ENCODE peak calls at places on chromosomes 12 and 14, in six cellular contexts. H is H1, D is GM12891, R is HepG2, W is K562, Z is GM12878. X is an unnamed sample.

GRCh38 chr12:47808574-47809380 is 10.9 kb downstream of the HDAC7 start:
- DNase-seq in W (peak), D (no peak), H (no peak), R (no peak), Z (no peak), X (no peak)

GRCh38 chr14:28361486-28361885 is 405.1 kb upstream of the FOXG1 start:
- DNase-seq in D (no peak), R (no peak), W (no peak), H (no peak), Z (no peak), X (no peak)

GRCh38 chr12:83664650-83665049 is 977.9 kb downstream of the TMTC2 start:
- DNase-seq in W (no peak), R (no peak), H (no peak), D (no peak), Z (no peak), X (no peak)

GRCh38 chr14:102039157-102039556 is 47.7 kb downstream of the HSP90AA1 start:
- DNase-seq in D (no peak), R (no peak), W (no peak), H (no peak), Z (no peak), X (no peak)

GRCh38 chr12:26642361-26642760 is 190.6 kb downstream of the ITPR2 start:
- DNase-seq in D (no peak), R (no peak), H (no peak), Z (no peak), W (no peak), X (no peak)

GRCh38 chr12:128644664-128645296 is 179.0 kb downstream of the SLC15A4 start:
- DNase-seq in D (peak), Z (no peak), W (peak), R (peak), H (peak), X (peak)

GRCh38 chr12:127280393-127281275 is 986.3 kb upstream of the TMEM132C start:
- DNase-seq in W (peak), D (peak), H (peak), Z (no peak), R (peak), X (peak)

GRCh38 chr14:33414041-33414440 is 475.4 kb downstream of the NPAS3 start:
- DNase-seq in D (no peak), W (peak), H (no peak), R (no peak), Z (peak), X (no peak)

GRCh38 chr12:110249716-110250225 is 31.3 kb upstream of the ATP2A2 start:
- DNase-seq in H (no peak), D (no peak), R (peak), Z (peak), W (no peak), X (no peak)

GRCh38 chr12:68447807-68448138 is 115.6 kb upstream of the MDM1 start:
- DNase-seq in Z (no peak), D (no peak), R (no peak), H (no peak), W (peak), X (no peak)

GRCh38 chr12:121494093-121494787 is 86.6 kb downstream of the KDM2B start:
- DNase-seq in H (peak), D (no peak), Z (no peak), W (peak), R (no peak), X (peak)

GRCh38 chr14:33469898-33470297 is 481.0 kb downstream of the EGLN3 start:
- DNase-seq in D (no peak), Z (no peak), W (no peak), H (no peak), R (no peak), X (no peak)

GRCh38 chr14:24143511-24143910 is 2.1 kb upstream of the EMC9 start:
- DNase-seq in R (no peak), W (no peak), D (no peak), Z (no peak), H (no peak), X (no peak)

GRCh38 chr12:27179399-27180214 is 64.5 kb upstream of the STK38L start:
- DNase-seq in Z (peak), R (peak), H (no peak), D (peak), W (no peak), X (no peak)

GRCh38 chr12:39199371-39199770 is 243.5 kb downstream of the KIF21A start:
- DNase-seq in D (no peak), W (no peak), H (no peak), R (no peak), Z (no peak), X (no peak)

GRCh38 chr14:81562818-81563217 is 29.2 kb upstream of the SEL1L start:
- DNase-seq in Z (no peak), W (no peak), D (no peak), R (no peak), H (no peak), X (no peak)

GRCh38 chr12:127562781-127563180 is 704.2 kb upstream of the TMEM132C start:
- DNase-seq in Z (no peak), H (no peak), R (no peak), W (no peak), D (no peak), X (no peak)

GRCh38 chr14:95500772-95501401 is 15.6 kb downstream of the SYNE3 start:
- DNase-seq in Z (no peak), W (no peak), H (no peak), R (no peak), D (no peak), X (no peak)

GRCh38 chr12:7125632-7126227 is 3.0 kb downstream of the RBP5 start:
- DNase-seq in R (no peak), H (no peak), Z (no peak), D (no peak), W (no peak), X (no peak)

GRCh38 chr14:74302160-74302628 is 540 bp downstream of the ABCD4 start:
- DNase-seq in H (no peak), D (peak), W (peak), R (peak), Z (peak), X (no peak)

GRCh38 chr14:106347291-106347778 is 821.0 kb downstream of the TMEM121 start:
- DNase-seq in D (no peak), Z (no peak), R (no peak), W (no peak), H (no peak), X (no peak)

GRCh38 chr12:107091989-107092641 is 1.2 kb downstream of the CRY1 start:
- DNase-seq in D (no peak), H (no peak), R (peak), W (peak), Z (peak), X (no peak)

GRCh38 chr14:63394856-63395255 is 76.1 kb upstream of the GPHB5 start:
- DNase-seq in R (no peak), H (no peak), W (no peak), Z (no peak), D (no peak), X (no peak)

GRCh38 chr12:34212651-34213050 is 190.4 kb downstream of the ALG10 start:
- DNase-seq in H (no peak), D (no peak), R (no peak), Z (no peak), W (no peak), X (no peak)

GRCh38 chr12:117579939-117580717 is 218.7 kb upstream of the NOS1 start:
- DNase-seq in W (no peak), R (no peak), H (no peak), D (no peak), Z (no peak), X (no peak)

GRCh38 chr12:25427328-25428249 is 125.5 kb downstream of the LMNTD1 start:
- DNase-seq in W (no peak), H (no peak), R (no peak), D (no peak), Z (no peak), X (no peak)

GRCh38 chr12:93722757-93723567 is 45.8 kb downstream of the CRADD start:
- DNase-seq in Z (no peak), H (no peak), W (no peak), D (no peak), R (no peak), X (no peak)

GRCh38 chr14:24426912-24427536 is 2.4 kb downstream of the CBLN3 start:
- DNase-seq in W (no peak), R (peak), H (no peak), Z (no peak), D (no peak), X (no peak)

GRCh38 chr12:57735952-57736742 is 2.4 kb downstream of the AGAP2 start:
- DNase-seq in H (no peak), R (peak), W (peak), D (no peak), Z (no peak), X (no peak)

GRCh38 chr14:92914087-92914656 is 8.8 kb upstream of the CHGA start:
- DNase-seq in D (no peak), Z (no peak), H (no peak), W (peak), R (peak), X (no peak)

GRCh38 chr12:14289596-14289995 is 75.9 kb upstream of the ATF7IP start:
- DNase-seq in H (no peak), D (no peak), R (no peak), Z (no peak), W (no peak), X (no peak)

GRCh38 chr12:28759334-28759733 is 389.7 kb upstream of the FAR2 start:
- DNase-seq in H (peak), W (no peak), R (peak), Z (no peak), D (no peak), X (no peak)

GRCh38 chr12:30988887-30989286 is 62.3 kb downstream of the TSPAN11 start:
- DNase-seq in R (no peak), D (no peak), W (no peak), H (no peak), Z (no peak), X (no peak)

GRCh38 chr12:95072900-95073697 is at the start of gene NR2C1:
- DNase-seq in H (peak), Z (peak), R (peak), D (peak), W (peak), X (peak)
- TF ChIP-seq POLR2A in H (no peak), Z (peak), R (peak), D (peak), W (peak), X (peak)

GRCh38 chr14:100981808-100982207 is 78.3 kb upstream of the RTL1 start:
- DNase-seq in R (no peak), W (no peak), H (no peak), Z (no peak), D (no peak), X (no peak)
- TF ChIP-seq TAF1 in R (no peak), W (no peak), H (no peak), Z (no peak), D (no peak), X (no peak)

GRCh38 chr12:124457287-124458219 is 109.9 kb downstream of the NCOR2 start:
- DNase-seq in D (peak), R (no peak), Z (no peak), W (no peak), H (no peak), X (peak)
- TF ChIP-seq POLR2A in D (peak), R (no peak), Z (peak), W (no peak), H (no peak), X (peak)

DNA sequence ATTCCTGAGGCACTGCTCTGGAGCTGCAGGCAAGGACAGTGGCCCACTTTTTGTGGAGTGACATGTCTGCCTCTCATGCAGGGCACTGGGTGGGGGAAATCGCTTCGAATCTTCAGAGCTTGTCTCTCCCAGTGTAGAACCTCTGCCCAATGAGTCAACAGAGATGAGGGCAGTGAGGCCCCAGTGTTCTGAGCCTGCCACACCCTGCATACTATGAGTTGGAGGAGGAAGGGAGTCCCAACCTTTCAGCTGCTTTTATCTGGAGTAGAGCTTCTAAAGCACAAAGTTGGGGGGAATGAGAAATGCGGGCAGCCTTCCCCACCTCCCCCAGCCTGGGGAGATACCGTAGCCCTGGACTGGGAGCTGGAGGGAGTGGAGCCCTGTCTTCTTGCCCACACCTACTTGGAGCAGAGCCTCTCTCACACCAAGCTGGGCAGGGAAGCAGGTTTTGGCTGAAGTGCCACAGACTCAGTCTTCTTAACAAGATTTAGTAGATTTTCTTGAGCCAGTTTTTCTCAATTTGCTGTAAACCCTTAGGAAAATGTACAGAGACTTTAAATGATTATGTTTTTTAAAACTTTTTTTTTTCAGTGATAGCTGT is 159.1 kb downstream of the ADGRD1 start:
- DNase-seq in R (no peak), W (no peak), H (no peak), Z (no peak), D (no peak), X (no peak)
- TF ChIP-seq TAF1 in R (no peak), W (no peak), H (no peak), Z (no peak), D (no peak), X (no peak)

GRCh38 chr12:53499261-53500118 is at the start of gene MAP3K12:
- DNase-seq in D (no peak), R (no peak), W (peak), H (no peak), Z (no peak), X (no peak)
- TF ChIP-seq POLR2A in D (no peak), R (no peak), W (no peak), H (peak), Z (peak), X (no peak)

DNA sequence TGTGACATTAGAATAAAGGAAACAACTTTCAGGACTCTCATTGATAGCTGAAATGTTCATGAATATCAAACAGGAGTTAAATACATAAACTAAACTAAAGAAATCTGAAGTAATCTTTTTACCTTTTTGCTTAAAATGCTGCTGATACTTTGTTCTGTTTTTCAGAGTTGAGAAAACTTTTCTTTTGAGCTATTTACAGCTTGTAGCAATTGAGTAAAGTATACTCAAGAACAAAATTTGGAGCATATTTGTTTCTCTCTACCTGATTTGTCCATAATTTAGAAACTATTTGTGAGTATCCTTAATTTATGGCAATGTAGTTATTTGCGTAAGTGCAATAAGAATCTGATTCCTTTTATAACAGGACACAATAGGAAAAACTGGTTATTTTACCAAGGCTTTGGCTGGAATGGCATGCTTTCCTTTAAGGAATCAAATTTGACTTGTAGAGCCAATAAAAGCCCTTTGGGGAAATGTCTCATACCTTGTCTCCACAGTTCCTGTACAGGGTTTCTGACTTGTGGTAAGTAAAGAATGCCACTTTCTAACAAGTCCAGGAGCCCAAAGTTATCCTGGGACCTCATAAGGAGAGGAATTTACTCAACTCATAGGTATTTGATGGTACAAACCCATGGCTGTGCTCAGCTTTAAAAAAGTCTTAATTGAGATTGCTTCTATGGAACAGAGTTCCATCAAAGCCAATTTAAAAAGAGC is 195.7 kb downstream of the TMEM117 start:
- DNase-seq in R (no peak), W (no peak), Z (no peak), H (no peak), D (no peak), X (no peak)
- TF ChIP-seq TAF1 in R (no peak), W (no peak), Z (no peak), H (no peak), D (no peak), X (no peak)

DNA sequence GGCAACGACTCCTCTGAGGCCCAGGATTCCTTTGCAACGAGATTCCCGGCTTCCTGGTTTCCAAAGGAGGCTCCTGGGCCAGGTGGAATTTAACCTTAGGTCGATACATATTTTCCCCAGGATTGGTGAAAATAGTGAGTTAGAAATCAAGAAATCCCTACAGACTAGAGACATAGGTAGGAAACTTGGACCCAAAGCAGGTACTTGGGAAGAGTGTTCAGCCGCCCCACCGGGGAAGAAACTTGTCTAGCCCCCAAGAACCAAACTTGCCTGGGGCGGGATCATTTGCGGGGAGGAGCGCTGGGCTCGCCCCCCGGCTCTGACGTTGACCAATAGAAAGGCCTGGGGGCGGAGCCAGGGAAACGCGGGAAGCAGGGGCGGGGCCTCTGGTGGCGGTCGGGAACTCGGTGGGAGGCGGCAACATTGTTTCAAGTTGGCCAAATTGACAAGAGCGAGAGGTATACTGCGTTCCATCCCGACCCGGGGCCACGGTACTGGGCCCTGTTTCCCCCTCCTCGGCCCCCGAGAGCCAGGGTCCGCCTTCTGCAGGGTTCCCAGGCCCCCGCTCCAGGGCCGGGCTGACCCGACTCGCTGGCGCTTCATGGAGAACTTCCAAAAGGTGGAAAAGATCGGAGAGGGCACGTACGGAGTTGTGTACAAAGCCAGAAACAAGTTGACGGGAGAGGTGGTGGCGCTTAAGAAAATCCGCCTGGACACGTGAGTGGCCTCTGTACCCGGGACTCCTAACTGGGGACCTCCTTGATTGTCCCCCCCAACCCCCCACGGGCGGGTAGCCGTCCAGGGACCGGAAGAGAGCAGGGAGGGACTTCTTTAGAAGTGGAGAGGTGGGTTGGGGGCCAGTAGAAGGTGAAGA is at the start of gene CDK2:
- DNase-seq in Z (peak), R (peak), W (peak), H (no peak), D (peak), X (peak)
- TF ChIP-seq POLR2A in Z (peak), R (peak), W (peak), H (peak), D (peak), X (peak)